ENCODE peak calls at places on chromosomes 7 and 10, in eight cellular contexts. K is HCT116, R is neural progenitor cell, E is IMR-90, H is GM23338, J is keratinocyte, V is neuronal stem cell, Q is PC-9. S is an unnamed sample.

GRCh38 chr10:78756604-78757442 is 311.9 kb upstream of the ZMIZ1 start:
- DNase-seq in K (peak), R (peak), E (peak), H (no peak), J (peak), V (no peak), Q (peak), S (peak)

GRCh38 chr7:141053626-141054025 is 20.2 kb upstream of the TMEM178B start:
- DNase-seq in K (no peak), R (no peak), E (no peak), H (no peak), J (no peak), V (no peak), Q (no peak), S (no peak)

GRCh38 chr7:122412886-122413285 is 108.3 kb upstream of the FEZF1 start:
- DNase-seq in K (no peak), R (no peak), E (peak), H (no peak), J (no peak), V (no peak), Q (no peak), S (no peak)

GRCh38 chr7:28083159-28083997 is 97.2 kb downstream of the JAZF1 start:
- DNase-seq in K (no peak), R (no peak), E (peak), H (no peak), J (no peak), V (no peak), Q (no peak), S (no peak)

GRCh38 chr10:102930720-102931119 is 12.6 kb downstream of the CNNM2 start:
- DNase-seq in K (no peak), R (no peak), E (no peak), H (no peak), J (no peak), V (no peak), Q (no peak), S (no peak)

GRCh38 chr10:110179220-110179619 is 28.2 kb upstream of the MXI1 start:
- DNase-seq in K (no peak), R (no peak), E (no peak), H (no peak), J (no peak), V (no peak), Q (no peak), S (no peak)

GRCh38 chr7:101731502-101732084 is 85.8 kb upstream of the CUX1 start:
- DNase-seq in K (no peak), R (no peak), E (no peak), H (peak), J (no peak), V (no peak), Q (no peak), S (no peak)

GRCh38 chr10:58981051-58981450 is 195.4 kb upstream of the PHYHIPL start:
- DNase-seq in K (no peak), R (no peak), E (no peak), H (no peak), J (no peak), V (no peak), Q (no peak), S (no peak)

GRCh38 chr10:122861724-122862161 is 16.1 kb upstream of the CUZD1 start:
- DNase-seq in K (no peak), R (no peak), E (peak), H (no peak), J (no peak), V (no peak), Q (no peak), S (no peak)

DNA sequence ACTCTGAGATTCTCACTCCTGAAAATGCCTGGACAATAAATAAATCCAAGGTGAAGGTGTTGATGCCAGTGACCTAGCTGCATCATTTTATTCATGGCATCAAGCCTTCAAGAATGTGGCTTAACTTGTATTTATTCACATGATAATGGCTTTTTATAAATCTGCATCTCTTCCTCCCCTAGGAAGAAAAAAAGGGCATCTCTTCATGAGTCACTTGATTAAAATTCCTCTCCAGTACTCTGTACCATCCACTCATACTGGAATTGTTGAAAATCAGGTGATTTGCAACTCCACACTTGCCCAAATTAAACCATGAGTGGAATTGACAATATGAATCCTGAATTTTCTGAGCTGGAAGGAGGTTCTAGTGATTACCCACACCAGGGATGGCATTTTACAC is 30.2 kb downstream of the PTPRE start:
- DNase-seq in K (no peak), R (no peak), E (no peak), H (peak), J (no peak), V (no peak), Q (no peak), S (no peak)
- H3K4me2 ChIP-seq in K (no peak), R (no peak), E (no peak), H (no peak), J (no peak), V (no peak), Q (no peak), S (no peak)

DNA sequence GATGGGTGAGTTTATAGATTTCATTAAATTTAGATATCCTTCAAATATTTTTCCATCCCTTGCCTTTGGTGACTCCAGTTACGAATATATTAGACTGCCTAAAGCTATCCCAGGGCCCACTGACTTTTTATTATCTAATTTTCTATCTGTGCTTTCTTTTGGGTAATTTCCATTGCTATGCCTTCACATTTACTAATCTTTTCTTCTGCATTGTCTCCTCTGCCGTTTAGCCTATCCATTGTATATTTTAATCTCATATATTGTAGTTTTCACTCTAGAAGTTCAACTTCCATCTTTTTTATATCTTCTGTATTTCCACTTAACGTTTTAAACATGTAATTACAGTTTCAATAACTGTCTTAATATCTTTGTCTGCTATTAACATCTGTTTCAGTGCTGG is 78.6 kb upstream of the HDAC9 start:
- DNase-seq in K (no peak), R (no peak), E (no peak), H (no peak), J (no peak), V (no peak), Q (no peak), S (no peak)
- H3K4me2 ChIP-seq in K (no peak), R (no peak), E (no peak), H (no peak), J (no peak), V (no peak), Q (no peak), S (no peak)

DNA sequence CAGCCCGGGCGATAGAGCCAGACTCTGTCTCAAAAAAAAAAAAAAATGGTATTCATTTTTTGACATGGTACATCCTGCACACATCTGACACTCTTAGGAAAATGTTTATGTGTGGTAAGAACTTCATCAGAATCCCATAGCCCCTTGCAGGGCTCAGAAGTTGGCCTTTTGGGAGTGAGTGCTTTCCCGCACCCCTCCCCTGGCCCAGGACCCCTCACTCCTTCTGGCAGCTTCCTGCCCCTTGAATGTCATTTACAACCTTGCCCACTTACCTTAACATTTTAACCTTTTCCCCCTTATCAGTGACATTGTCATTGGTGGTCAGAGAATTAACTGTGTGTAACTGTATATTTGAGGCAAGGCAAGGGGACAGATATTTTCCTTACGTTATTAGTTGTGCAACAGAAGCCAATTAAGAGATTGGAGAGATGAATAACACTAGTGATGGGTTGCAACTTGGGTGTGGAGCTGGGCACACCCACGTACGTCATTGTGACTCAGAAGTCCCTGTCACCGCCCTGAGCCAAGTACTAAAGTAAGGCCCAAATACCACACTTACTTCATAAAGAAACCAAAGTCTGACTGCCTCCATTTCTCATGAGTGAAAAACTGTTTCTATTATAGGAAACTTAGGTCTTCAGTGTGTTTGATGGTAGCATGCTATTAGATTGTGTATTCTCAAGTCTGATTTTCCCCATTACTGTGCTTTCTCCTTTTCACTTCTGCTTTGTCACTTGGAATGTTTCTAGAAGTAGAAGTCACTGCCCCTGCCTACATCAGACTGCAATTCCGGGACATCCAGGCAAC is 31.6 kb downstream of the OGDH start:
- DNase-seq in K (peak), R (no peak), E (peak), H (no peak), J (peak), V (no peak), Q (peak), S (no peak)
- H3K4me2 ChIP-seq in K (peak), R (no peak), E (peak), H (no peak), J (peak), V (no peak), Q (peak), S (no peak)

GRCh38 chr10:121633056-121633455 is 34.8 kb upstream of the FGFR2 start:
- DNase-seq in K (no peak), R (no peak), E (no peak), H (no peak), J (no peak), V (no peak), Q (no peak), S (no peak)

GRCh38 chr10:121631296-121631695 is 33.1 kb upstream of the FGFR2 start:
- DNase-seq in K (no peak), R (no peak), E (no peak), H (no peak), J (no peak), V (no peak), Q (no peak), S (no peak)

GRCh38 chr10:121628859-121629258 is 30.6 kb upstream of the FGFR2 start:
- DNase-seq in K (no peak), R (no peak), E (no peak), H (no peak), J (no peak), V (no peak), Q (no peak), S (no peak)

GRCh38 chr10:121624778-121625330 is 26.6 kb upstream of the FGFR2 start:
- DNase-seq in K (no peak), R (no peak), E (no peak), H (no peak), J (no peak), V (no peak), Q (no peak), S (no peak)

GRCh38 chr10:121627810-121628209 is 29.6 kb upstream of the FGFR2 start:
- DNase-seq in K (no peak), R (no peak), E (no peak), H (no peak), J (peak), V (no peak), Q (no peak), S (no peak)
- H3K4me2 ChIP-seq in K (no peak), R (no peak), E (no peak), H (no peak), J (peak), V (no peak), Q (no peak), S (no peak)

GRCh38 chr10:104031631-104032030 is 54.0 kb downstream of the COL17A1 start:
- DNase-seq in K (no peak), R (no peak), E (no peak), H (no peak), J (no peak), V (no peak), Q (no peak), S (no peak)

GRCh38 chr10:104029528-104029875 is 56.2 kb downstream of the COL17A1 start:
- DNase-seq in K (no peak), R (no peak), E (peak), H (no peak), J (no peak), V (no peak), Q (no peak), S (no peak)

GRCh38 chr10:104028146-104028545 is 57.5 kb downstream of the COL17A1 start:
- DNase-seq in K (peak), R (peak), E (peak), H (peak), J (no peak), V (no peak), Q (no peak), S (peak)

GRCh38 chr10:104026762-104027161 is 58.9 kb downstream of the COL17A1 start:
- DNase-seq in K (no peak), R (no peak), E (no peak), H (no peak), J (no peak), V (no peak), Q (no peak), S (no peak)

GRCh38 chr10:104028823-104029527 is 56.7 kb downstream of the COL17A1 start:
- DNase-seq in K (no peak), R (no peak), E (no peak), H (no peak), J (no peak), V (no peak), Q (no peak), S (no peak)
- H3K4me2 ChIP-seq in K (no peak), R (no peak), E (no peak), H (no peak), J (no peak), V (no peak), Q (no peak), S (no peak)

GRCh38 chr7:158864507-158864820 is 8.1 kb downstream of the DYNC2I1 start:
- DNase-seq in K (no peak), R (no peak), E (no peak), H (no peak), J (no peak), V (no peak), Q (no peak), S (no peak)
- H3K4me2 ChIP-seq in K (peak), R (peak), E (peak), H (peak), J (peak), V (no peak), Q (peak), S (peak)

GRCh38 chr7:137967143-137968018 is 34.5 kb downstream of the CREB3L2 start:
- DNase-seq in K (no peak), R (peak), E (peak), H (peak), J (no peak), V (no peak), Q (no peak), S (no peak)
- H3K4me2 ChIP-seq in K (peak), R (no peak), E (peak), H (no peak), J (no peak), V (no peak), Q (no peak), S (no peak)

DNA sequence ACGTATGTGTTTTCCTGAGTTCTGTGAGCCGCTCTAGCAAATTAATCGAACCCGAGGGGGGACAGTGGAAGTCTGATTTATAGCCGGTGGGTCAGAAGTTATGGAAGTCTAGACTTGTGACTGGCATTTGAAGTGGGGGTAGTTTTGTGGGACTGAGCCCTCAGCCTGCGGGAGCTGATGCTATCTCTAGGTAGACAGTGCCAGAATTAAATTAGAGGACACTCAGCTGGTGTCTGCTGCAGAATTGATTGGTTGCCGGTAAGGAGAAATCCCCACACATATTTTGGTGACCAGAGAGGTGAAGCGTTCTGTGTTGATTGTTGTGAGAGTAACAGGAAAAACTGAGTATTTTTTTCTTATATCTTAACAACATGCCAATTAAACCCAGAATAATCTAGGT is 143.8 kb upstream of the ADCY1 start:
- DNase-seq in K (no peak), R (no peak), E (no peak), H (no peak), J (no peak), V (no peak), Q (no peak), S (no peak)
- H3K4me2 ChIP-seq in K (no peak), R (no peak), E (no peak), H (no peak), J (no peak), V (no peak), Q (no peak), S (no peak)

DNA sequence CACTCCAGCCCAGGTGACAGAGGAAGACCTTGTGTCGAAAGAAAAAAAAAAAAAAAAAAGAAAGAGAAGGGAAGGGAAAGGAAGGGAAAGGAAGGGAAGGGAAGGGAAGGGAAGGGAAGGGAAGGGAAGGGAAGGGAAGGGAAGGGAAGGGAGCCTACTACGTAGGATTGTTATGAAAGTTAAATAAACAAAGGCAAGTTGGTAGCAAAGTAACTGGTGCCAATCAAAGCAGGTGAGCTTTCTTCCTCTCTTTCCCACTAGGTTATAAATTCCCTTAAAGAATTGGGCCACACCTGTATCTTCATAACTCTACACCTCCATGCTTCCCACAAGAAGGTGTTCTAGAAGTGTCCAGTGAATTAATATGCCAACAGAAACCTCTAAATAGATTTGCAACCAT is 96.3 kb upstream of the AFAP1L2 start:
- DNase-seq in K (no peak), R (no peak), E (no peak), H (no peak), J (no peak), V (no peak), Q (no peak), S (no peak)
- H3K4me2 ChIP-seq in K (no peak), R (no peak), E (no peak), H (no peak), J (no peak), V (no peak), Q (peak), S (peak)